ENCODE peak calls at places on chromosomes 6 and 20, in nine cellular contexts. D, I, Y, R, Q, P, L, B and H are unnamed samples.

GRCh38 chr6:40299666-40300065 is 287.5 kb downstream of the LRFN2 start:
- DNase-seq in Y (no peak), D (no peak), R (no peak), P (peak; percentile 20), I (no peak), B (no peak), L (no peak), Q (no peak), H (no peak)

GRCh38 chr6:106973018-106973840 is 1.3 kb downstream of the CD24 start:
- DNase-seq in R (no peak), D (no peak), I (no peak), B (no peak), Q (peak; percentile 43), Y (no peak), P (no peak), L (no peak), H (no peak)

GRCh38 chr20:20452254-20452676 is 84.4 kb downstream of the INSM1 start:
- DNase-seq in Y (peak; percentile 82), D (peak; percentile 64), Q (peak; percentile 66), B (peak; percentile 20), P (peak; percentile 77), R (peak; percentile 68), I (peak; percentile 28), L (peak; percentile 26), H (peak; percentile 42)

GRCh38 chr20:47019106-47019824 is 124.6 kb downstream of the EYA2 start:
- DNase-seq in D (no peak), L (no peak), R (no peak), Y (no peak), I (peak; percentile 77), Q (no peak), B (no peak), P (no peak), H (no peak)

GRCh38 chr20:13755809-13756208 is 28.9 kb downstream of the ESF1 start:
- DNase-seq in B (no peak), I (no peak), P (no peak), Q (no peak), L (no peak), D (no peak), R (no peak), Y (no peak), H (no peak)

GRCh38 chr20:38804243-38804642 is 1.3 kb upstream of the PPP1R16B start:
- DNase-seq in L (no peak), R (no peak), B (no peak), Q (no peak), Y (no peak), D (no peak), P (no peak), I (no peak), H (no peak)

GRCh38 chr20:20888273-20888656 is 175.8 kb upstream of the RALGAPA2 start:
- DNase-seq in D (no peak), P (no peak), R (no peak), L (no peak), B (no peak), I (no peak), Q (no peak), Y (no peak), H (no peak)

GRCh38 chr6:129632081-129632758 is 77.8 kb downstream of the ARHGAP18 start:
- DNase-seq in I (no peak), D (no peak), Q (no peak), B (no peak), L (no peak), R (no peak), Y (no peak), P (no peak), H (no peak)

GRCh38 chr6:152096863-152097496 is 289.5 kb downstream of the ESR1 start:
- DNase-seq in Y (no peak), R (no peak), Q (no peak), D (no peak), L (no peak), B (no peak), I (peak; percentile 52), P (no peak), H (peak; percentile 46)

GRCh38 chr6:13454286-13455221 is 32.8 kb downstream of the GFOD1 start:
- DNase-seq in L (peak; percentile 81), I (peak; percentile 39), R (peak; percentile 22), B (peak; percentile 46), D (peak; percentile 77), Y (peak; percentile 86), P (peak; percentile 58), Q (peak; percentile 55), H (no peak)

GRCh38 chr20:58543274-58543673 is 28.1 kb upstream of the APCDD1L start:
- DNase-seq in Y (no peak), B (no peak), L (no peak), I (no peak), R (no peak), P (no peak), Q (no peak), D (no peak), H (no peak)

GRCh38 chr6:3284436-3284876 is 25.7 kb downstream of the PSMG4 start:
- DNase-seq in L (no peak), Q (no peak), I (no peak), D (no peak), R (no peak), Y (no peak), P (peak; percentile 27), B (no peak), H (no peak)

GRCh38 chr6:35242486-35242885 is 17.0 kb upstream of the ZNF76 start:
- DNase-seq in Y (no peak), B (no peak), Q (no peak), D (no peak), I (no peak), P (no peak), R (no peak), L (no peak), H (no peak)

GRCh38 chr6:4145083-4145482 is 9.7 kb upstream of the ECI2 start:
- DNase-seq in Q (no peak), Y (no peak), R (no peak), B (no peak), I (no peak), P (no peak), L (no peak), D (no peak), H (no peak)

GRCh38 chr6:155980680-155981079 is 525.0 kb upstream of the NOX3 start:
- DNase-seq in Q (no peak), R (no peak), D (no peak), P (no peak), L (no peak), Y (no peak), B (no peak), I (no peak), H (no peak)

GRCh38 chr6:47698342-47698787 is at the start of gene ADGRF4:
- DNase-seq in D (no peak), P (no peak), B (no peak), Y (peak; percentile 7), I (no peak), Q (no peak), R (no peak), L (no peak), H (no peak)

GRCh38 chr6:119430820-119431219 is 81.3 kb upstream of the MAN1A1 start:
- DNase-seq in D (no peak), Y (no peak), P (no peak), Q (no peak), L (no peak), B (no peak), R (no peak), I (no peak), H (no peak)

GRCh38 chr6:152267967-152268845 is 369.0 kb downstream of the SYNE1 start:
- DNase-seq in Q (no peak), R (no peak), D (no peak), B (no peak), P (no peak), I (no peak), L (no peak), Y (peak; percentile 34), H (peak; percentile 31)

GRCh38 chr6:149393002-149393679 is 6.9 kb upstream of the SUMO4 start:
- DNase-seq in B (no peak), Y (no peak), Q (no peak), L (no peak), R (no peak), D (no peak), I (no peak), P (no peak), H (no peak)

GRCh38 chr20:20271277-20271676 is 96.6 kb upstream of the INSM1 start:
- DNase-seq in Y (no peak), Q (no peak), L (no peak), D (no peak), R (no peak), I (no peak), P (no peak), B (no peak), H (no peak)

GRCh38 chr6:143675946-143676345 is 1.8 kb upstream of the PHACTR2 start:
- DNase-seq in Q (no peak), B (no peak), D (no peak), Y (no peak), P (no peak), R (no peak), L (no peak), I (no peak), H (no peak)

GRCh38 chr6:42618686-42619085 is 54.9 kb downstream of the UBR2 start:
- DNase-seq in R (no peak), L (no peak), P (no peak), D (no peak), Y (peak; percentile 12), Q (no peak), I (peak; percentile 59), B (no peak), H (no peak)

GRCh38 chr6:52513464-52513863 is 63.4 kb downstream of the TRAM2 start:
- DNase-seq in R (no peak), B (no peak), P (no peak), Q (no peak), L (no peak), I (no peak), Y (no peak), D (no peak), H (no peak)

GRCh38 chr6:41039060-41039998 is at the start of gene UNC5CL:
- DNase-seq in R (no peak), I (no peak), D (peak; percentile 41), Y (peak; percentile 76), Q (peak; percentile 82), P (no peak), L (no peak), B (no peak), H (no peak)

GRCh38 chr20:63091901-63092659 is 85.3 kb upstream of the BHLHE23 start:
- DNase-seq in B (no peak), R (no peak), I (no peak), P (no peak), Q (no peak), L (no peak), D (no peak), Y (peak; percentile 0), H (no peak)

GRCh38 chr20:50585214-50585613 is 75.0 kb downstream of the PTPN1 start:
- DNase-seq in D (no peak), I (no peak), P (no peak), Q (no peak), Y (no peak), R (no peak), L (no peak), B (no peak), H (no peak)

GRCh38 chr6:16760536-16761468 is at the start of gene ATXN1:
- DNase-seq in Q (peak; percentile 75), P (peak; percentile 76), I (no peak), Y (peak; percentile 51), D (peak; percentile 32), R (no peak), L (peak; percentile 62), B (peak; percentile 46), H (no peak)

GRCh38 chr20:31740208-31740607 is 1.1 kb downstream of the TPX2 start:
- DNase-seq in Q (no peak), P (no peak), R (no peak), B (no peak), D (no peak), Y (no peak), L (no peak), I (no peak), H (no peak)

GRCh38 chr20:20491110-20491783 is 123.3 kb downstream of the INSM1 start:
- DNase-seq in B (no peak), L (no peak), D (peak; percentile 37), Q (no peak), P (no peak), Y (peak; percentile 53), I (peak; percentile 4), R (no peak), H (no peak)

GRCh38 chr20:47886454-47887041 is 101.3 kb upstream of the SULF2 start:
- DNase-seq in L (no peak), R (no peak), I (no peak), Q (no peak), P (no peak), Y (no peak), B (no peak), D (no peak), H (no peak)

GRCh38 chr20:58321205-58321604 is 11.7 kb downstream of the RAB22A start:
- DNase-seq in Q (no peak), P (no peak), I (no peak), Y (no peak), B (no peak), D (no peak), L (no peak), R (no peak), H (no peak)